ENCODE peak calls at places on chromosome 21, in nine cellular contexts. U is HFF-Myc, Y is cardiac fibroblast, E is MM.1S, V is HepG2, T is osteocyte, Z is BJ, G is fibroblast of mammary gland, O is PC-9. M is an unnamed sample.

GRCh38 chr21:32278068-32278467 is 781 bp downstream of the MIS18A start:
- DNase-seq in E (no peak), Z (no peak), O (no peak), U (no peak), T (no peak), V (no peak), G (peak; percentile 21), Y (no peak), M (no peak)

GRCh38 chr21:24118738-24119470 is 1488.4 kb downstream of the MRPL39 start:
- DNase-seq in V (no peak), Z (no peak), O (no peak), U (no peak), E (no peak), Y (no peak), G (no peak), T (no peak), M (no peak)

GRCh38 chr21:41678016-41678935 is 88.6 kb downstream of the RIPK4 start:
- DNase-seq in V (peak; percentile 89), Z (no peak), U (no peak), O (peak; percentile 98), T (no peak), Y (no peak), E (no peak), G (no peak), M (no peak)

GRCh38 chr21:34279285-34279684 is 84.5 kb upstream of the KCNE2 start:
- DNase-seq in T (no peak), O (no peak), E (no peak), G (no peak), U (no peak), Y (no peak), Z (no peak), V (no peak), M (no peak)

GRCh38 chr21:28615276-28615675 is 377.4 kb downstream of the LTN1 start:
- DNase-seq in T (no peak), E (no peak), Y (peak; percentile 51), O (no peak), V (no peak), G (peak; percentile 68), U (no peak), Z (peak; percentile 27), M (no peak)

GRCh38 chr21:44926364-44927101 is 5.8 kb upstream of the ITGB2 start:
- DNase-seq in V (no peak), Z (no peak), T (no peak), O (no peak), Y (no peak), U (no peak), E (no peak), G (peak; percentile 72), M (peak; percentile 52)

GRCh38 chr21:44820851-44821250 is 3.0 kb upstream of the SUMO3 start:
- DNase-seq in Y (no peak), E (no peak), U (no peak), O (no peak), V (no peak), Z (no peak), T (no peak), G (peak; percentile 38), M (no peak)

GRCh38 chr21:44892536-44893277 is 19.2 kb upstream of the PTTG1IP start:
- DNase-seq in Y (peak; percentile 65), E (peak; percentile 56), T (no peak), Z (no peak), U (no peak), V (no peak), O (no peak), G (peak; percentile 47), M (peak; percentile 85)

GRCh38 chr21:41627428-41627827 is 119.5 kb upstream of the TMPRSS2 start:
- DNase-seq in E (no peak), T (no peak), Z (peak; percentile 56), Y (peak; percentile 23), V (no peak), U (peak; percentile 74), G (peak; percentile 93), O (no peak), M (no peak)

GRCh38 chr21:21101911-21102310 is 103.7 kb downstream of the NCAM2 start:
- DNase-seq in E (peak; percentile 46), Z (no peak), Y (peak; percentile 60), O (no peak), G (peak; percentile 49), V (peak; percentile 3), T (no peak), U (no peak), M (no peak)

GRCh38 chr21:45006536-45007079 is 66.8 kb downstream of the SLX9 start:
- DNase-seq in E (no peak), O (no peak), Y (no peak), Z (no peak), V (no peak), T (no peak), U (no peak), G (no peak), M (no peak)

GRCh38 chr21:45328198-45329087 is 40.7 kb upstream of the POFUT2 start:
- DNase-seq in G (no peak), T (no peak), Z (no peak), U (no peak), Y (no peak), O (no peak), E (no peak), V (no peak), M (no peak)

GRCh38 chr21:44871576-44872265 is 1.8 kb downstream of the PTTG1IP start:
- DNase-seq in Z (peak; percentile 44), G (peak; percentile 90), O (peak; percentile 78), T (no peak), U (no peak), V (peak; percentile 71), E (no peak), Y (peak; percentile 83), M (no peak)

GRCh38 chr21:44802396-44803153 is 955 bp upstream of the UBE2G2 start:
- DNase-seq in Y (no peak), U (no peak), V (peak; percentile 81), O (peak; percentile 40), G (no peak), Z (no peak), E (peak; percentile 54), T (no peak), M (no peak)

DNA sequence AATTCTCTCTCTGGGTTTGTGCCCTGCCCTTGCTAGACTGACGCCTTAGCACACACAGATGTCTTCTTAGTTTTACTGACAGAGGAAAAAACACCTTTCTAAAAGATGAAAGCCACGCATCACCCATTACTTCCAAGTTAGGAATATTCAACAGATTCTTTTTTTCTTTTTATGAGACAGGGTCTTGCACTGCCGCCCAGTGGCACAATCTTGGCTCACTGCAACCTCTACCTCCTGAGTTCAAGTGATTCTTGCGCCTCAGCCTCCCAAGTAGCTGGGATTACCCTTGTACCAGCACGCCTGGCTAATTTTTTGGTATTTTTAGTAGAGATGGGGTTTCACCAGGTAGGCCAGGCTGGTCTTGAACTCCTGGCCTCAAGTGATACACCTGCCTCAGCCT is 169.2 kb downstream of the APP start:
- DNase-seq in T (no peak), Y (no peak), Z (no peak), U (no peak), O (no peak), E (no peak), V (no peak), G (no peak), M (no peak)
- TF ChIP-seq CTCF in T (no peak), Y (no peak), Z (no peak), U (no peak), O (no peak), E (no peak), V (no peak), G (no peak), M (no peak)

DNA sequence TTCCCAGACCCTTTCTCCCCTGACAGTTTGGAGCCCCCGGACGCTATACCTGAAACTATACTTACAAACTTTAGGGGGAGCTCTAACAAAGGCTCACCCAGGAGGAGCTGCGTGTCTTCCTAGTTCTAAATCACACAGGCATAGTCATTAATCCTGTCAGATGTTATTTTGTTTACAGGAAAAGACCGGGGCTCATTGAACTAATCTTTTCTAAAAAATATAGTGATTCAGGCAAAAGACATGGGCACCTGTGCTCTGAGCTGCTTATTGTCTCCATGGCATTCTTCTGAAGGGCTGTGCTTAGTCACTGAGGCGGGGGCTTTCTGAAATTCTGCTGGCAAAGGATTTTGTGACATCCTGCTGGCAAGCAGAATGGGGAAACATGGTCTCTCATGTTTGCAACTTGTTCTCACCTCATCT is 1577.0 kb downstream of the NCAM2 start:
- DNase-seq in U (no peak), E (peak; percentile 48), G (no peak), T (no peak), O (no peak), V (no peak), Y (no peak), Z (no peak), M (no peak)
- TF ChIP-seq CTCF in U (no peak), E (peak; percentile 45), G (no peak), T (peak; percentile 57), O (peak; percentile 45), V (no peak), Y (no peak), Z (no peak), M (no peak)

GRCh38 chr21:38834725-38835124 is 29.0 kb downstream of the ETS2 start:
- DNase-seq in V (peak; percentile 77), G (no peak), O (no peak), U (no peak), E (no peak), Z (no peak), Y (no peak), T (no peak), M (no peak)

GRCh38 chr21:38831526-38832467 is 26.1 kb downstream of the ETS2 start:
- DNase-seq in Z (peak; percentile 93), T (peak; percentile 49), U (peak; percentile 82), V (peak; percentile 91), E (peak; percentile 14), G (peak; percentile 100), Y (peak; percentile 99), O (peak; percentile 79), M (peak; percentile 73)

GRCh38 chr21:38832664-38833063 is 26.9 kb downstream of the ETS2 start:
- DNase-seq in Y (no peak), E (no peak), O (no peak), T (peak; percentile 48), G (no peak), Z (no peak), V (no peak), U (no peak), M (no peak)

GRCh38 chr21:38830667-38831525 is 25.2 kb downstream of the ETS2 start:
- DNase-seq in U (no peak), Y (no peak), E (no peak), Z (no peak), T (peak; percentile 13), O (no peak), V (no peak), G (no peak), M (peak; percentile 62)

GRCh38 chr21:38833122-38833521 is 27.4 kb downstream of the ETS2 start:
- DNase-seq in O (no peak), Y (no peak), E (no peak), Z (no peak), T (peak; percentile 42), G (no peak), U (no peak), V (peak; percentile 30), M (no peak)
- TF ChIP-seq CTCF in O (no peak), Y (peak; percentile 13), E (no peak), Z (no peak), T (no peak), G (peak; percentile 4), U (no peak), V (peak; percentile 40), M (no peak)

DNA sequence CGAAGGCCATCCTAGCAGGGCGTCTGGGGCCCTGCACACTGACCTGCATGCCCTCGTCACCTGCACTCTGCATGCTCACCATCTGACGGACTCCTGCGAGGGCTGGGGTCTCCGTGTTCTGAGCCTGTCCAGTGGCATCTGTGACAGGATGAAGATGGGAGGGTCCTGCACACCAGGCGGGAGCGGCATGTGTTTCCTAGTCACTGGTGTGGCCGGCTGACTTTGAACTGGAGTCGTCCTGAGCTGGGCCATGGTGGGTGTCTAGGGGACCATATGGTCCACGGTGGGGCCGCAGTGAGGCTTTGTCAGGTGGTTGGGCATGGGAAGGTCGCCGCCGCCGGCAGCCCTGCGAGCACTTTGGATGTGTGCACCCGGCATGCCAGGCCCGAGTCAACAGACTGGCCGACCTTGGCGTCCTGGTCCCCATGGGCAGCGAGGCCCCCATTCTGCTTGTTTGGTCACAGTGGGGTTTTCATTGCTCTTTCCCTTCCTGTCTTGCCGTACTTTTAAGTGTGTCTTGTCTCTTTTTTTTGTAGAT is 16.7 kb upstream of the DIP2A start:
- DNase-seq in U (no peak), G (no peak), Z (no peak), O (no peak), V (no peak), Y (no peak), T (no peak), E (no peak), M (no peak)
- TF ChIP-seq CTCF in U (no peak), G (no peak), Z (no peak), O (no peak), V (no peak), Y (no peak), T (no peak), E (no peak), M (no peak)

M was measured in GM13977.